ENCODE peak calls at places on chromosomes 4 and X, in seven cellular contexts. F, P, L, M, B, D and C are unnamed samples.

GRCh38 chrX:128436397-128437103 is 384.3 kb upstream of the ACTRT1 start:
- DNase-seq in B (no peak), D (no peak), M (no peak), F (no peak), L (no peak), P (no peak), C (no peak)

GRCh38 chrX:48480583-48480982 is 4.6 kb downstream of the FTSJ1 start:
- DNase-seq in P (no peak), D (no peak), M (no peak), L (no peak), B (no peak), F (no peak), C (no peak)

GRCh38 chr4:36414248-36414647 is 132.8 kb downstream of the DTHD1 start:
- DNase-seq in D (no peak), F (no peak), P (peak; percentile 17), L (no peak), M (no peak), B (no peak), C (no peak)

GRCh38 chrX:153889123-153889522 is 3.1 kb upstream of the L1CAM start:
- DNase-seq in L (no peak), B (no peak), M (no peak), D (no peak), P (no peak), F (no peak), C (no peak)

GRCh38 chr4:76214269-76214628 is 625 bp upstream of the SCARB2 start:
- DNase-seq in D (no peak), F (no peak), B (no peak), L (no peak), P (peak; percentile 45), M (no peak), C (no peak)

GRCh38 chrX:151983186-151983585 is 8.7 kb upstream of the GABRE start:
- DNase-seq in M (no peak), B (no peak), L (no peak), D (no peak), P (no peak), F (no peak), C (no peak)

GRCh38 chr4:150001815-150002214 is 76.4 kb upstream of the DCLK2 start:
- DNase-seq in F (no peak), D (no peak), L (no peak), B (no peak), M (no peak), P (no peak), C (no peak)

GRCh38 chr4:159175989-159176375 is 73.1 kb downstream of the RAPGEF2 start:
- DNase-seq in P (no peak), L (no peak), M (no peak), D (no peak), B (no peak), F (no peak), C (no peak)

GRCh38 chr4:67288964-67289363 is 256.3 kb downstream of the CENPC start:
- DNase-seq in B (no peak), L (peak; percentile 83), P (peak; percentile 49), F (no peak), M (no peak), D (no peak), C (no peak)

GRCh38 chrX:28659269-28659668 is 72.0 kb downstream of the IL1RAPL1 start:
- DNase-seq in B (no peak), D (no peak), F (no peak), P (no peak), M (no peak), L (no peak), C (peak; percentile 35)

GRCh38 chr4:21882050-21882839 is 66.3 kb downstream of the KCNIP4 start:
- DNase-seq in L (no peak), B (no peak), D (no peak), F (no peak), P (no peak), M (no peak), C (no peak)

GRCh38 chr4:98627883-98628282 is 30.5 kb downstream of the TSPAN5 start:
- DNase-seq in L (no peak), D (no peak), B (no peak), F (no peak), P (no peak), M (no peak), C (no peak)

GRCh38 chr4:646460-646859 is 21.1 kb downstream of the PDE6B start:
- DNase-seq in F (no peak), P (no peak), D (no peak), M (no peak), L (no peak), B (no peak), C (peak; percentile 41)

GRCh38 chr4:38857354-38858096 is 908 bp upstream of the TLR6 start:
- DNase-seq in B (no peak), L (no peak), P (peak; percentile 46), M (peak; percentile 82), F (peak; percentile 20), D (peak; percentile 78), C (no peak)

GRCh38 chr4:54091637-54092404 is 8.1 kb upstream of the GSX2 start:
- DNase-seq in M (peak; percentile 35), P (peak; percentile 84), F (peak; percentile 82), L (peak; percentile 81), B (peak; percentile 67), D (no peak), C (peak; percentile 93)

GRCh38 chrX:144075432-144075831 is 191.6 kb downstream of the UBE2NL start:
- DNase-seq in B (no peak), F (no peak), D (no peak), M (no peak), L (no peak), P (no peak), C (no peak)

GRCh38 chrX:6707497-6707896 is 172.6 kb upstream of the VCX3A start:
- DNase-seq in F (no peak), B (no peak), M (no peak), D (no peak), P (no peak), L (no peak), C (no peak)

GRCh38 chrX:17768997-17769396 is 31.7 kb downstream of the SCML1 start:
- DNase-seq in B (no peak), M (no peak), F (no peak), L (no peak), D (no peak), P (no peak), C (no peak)

GRCh38 chr4:76681996-76682395 is 215.9 kb downstream of the SOWAHB start:
- DNase-seq in L (no peak), B (no peak), M (no peak), F (no peak), D (no peak), P (no peak), C (no peak)

GRCh38 chr4:91936301-91936700 is 367.5 kb upstream of the GRID2 start:
- DNase-seq in M (no peak), D (no peak), L (no peak), P (peak; percentile 49), B (no peak), F (no peak), C (no peak)

GRCh38 chrX:153456161-153456560 is 10.3 kb upstream of the TREX2 start:
- DNase-seq in F (peak; percentile 46), M (no peak), P (no peak), B (no peak), D (no peak), L (no peak), C (no peak)

DNA sequence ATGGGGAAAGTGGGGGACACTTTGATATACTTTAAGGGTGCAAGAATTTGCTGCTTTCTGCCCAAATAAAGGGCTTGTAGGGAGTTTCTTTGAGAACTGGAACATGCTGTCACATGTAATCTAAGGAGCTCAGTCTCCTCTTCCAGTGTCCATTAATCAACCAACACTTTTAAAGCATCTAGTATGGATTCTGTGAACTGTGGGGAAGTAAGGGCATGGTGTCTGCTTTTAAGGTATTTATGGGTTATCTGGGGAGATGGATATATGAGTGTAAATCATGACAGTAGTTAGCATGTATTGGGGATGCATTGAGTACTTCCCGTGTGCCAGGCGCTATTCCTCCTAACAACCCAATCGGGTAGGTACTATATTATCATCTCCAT is 151.2 kb downstream of the SPRY1 start:
- DNase-seq in P (no peak), B (no peak), L (no peak), D (no peak), M (no peak), F (no peak), C (no peak)
- H3K27ac ChIP-seq in P (peak overlapping the region; percentile 82), B (no peak overlapping the region), L (no peak overlapping the region), D (no peak overlapping the region), M (no peak overlapping the region), F (no peak overlapping the region), C (no peak overlapping the region)

GRCh38 chr4:184854673-184855072 is 28.9 kb upstream of the ACSL1 start:
- DNase-seq in M (no peak), P (no peak), F (no peak), D (no peak), B (no peak), L (no peak), C (no peak)
- H3K27ac ChIP-seq in M (peak overlapping the region; percentile 60), P (no peak overlapping the region), F (no peak overlapping the region), D (no peak overlapping the region), B (peak overlapping the region; percentile 22), L (no peak overlapping the region), C (peak overlapping the region; percentile 60)

DNA sequence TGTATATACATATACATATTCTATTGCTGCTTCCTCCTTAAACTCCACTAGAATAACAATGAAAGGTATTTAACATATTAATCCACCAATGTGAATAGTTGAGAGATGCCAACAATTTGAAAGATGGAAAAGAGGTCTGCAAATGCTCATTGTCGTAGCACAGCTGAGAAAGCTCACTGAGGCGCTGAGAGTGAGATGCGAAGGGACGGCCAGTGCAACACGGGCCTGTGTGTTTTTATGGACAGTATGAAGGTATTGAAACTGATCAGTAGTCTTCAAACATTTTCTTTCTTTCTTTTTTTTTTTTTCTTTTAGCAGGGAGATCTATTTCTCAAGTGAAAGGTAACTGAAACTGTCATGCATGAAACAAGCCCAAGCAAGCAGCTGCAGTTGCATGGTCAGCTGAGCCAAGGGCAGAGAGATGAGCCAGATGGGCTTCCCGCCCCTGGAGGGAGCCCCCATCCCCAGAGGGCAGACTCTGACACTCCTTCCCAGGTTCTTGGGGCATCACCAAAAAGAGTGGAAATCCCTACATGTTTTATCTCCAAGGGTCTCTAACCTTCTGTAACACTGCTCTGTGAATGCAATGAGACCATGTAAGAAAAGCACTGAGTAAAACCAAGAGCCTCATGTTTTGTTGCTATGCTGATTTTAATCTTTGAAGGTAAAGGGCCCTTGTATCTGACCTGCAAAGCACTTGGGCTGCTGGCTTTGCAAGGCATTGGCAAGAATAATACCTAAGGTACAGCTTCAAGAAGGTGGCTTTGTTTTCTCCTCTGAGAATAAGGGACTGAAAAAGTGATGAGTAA is 41.4 kb upstream of the HS3ST1 start:
- DNase-seq in F (no peak), L (no peak), P (no peak), M (peak; percentile 38), B (no peak), D (no peak), C (no peak)
- H3K27ac ChIP-seq in F (no peak overlapping the region), L (no peak overlapping the region), P (no peak overlapping the region), M (peak overlapping the region; percentile 72), B (no peak overlapping the region), D (no peak overlapping the region), C (no peak overlapping the region)

DNA sequence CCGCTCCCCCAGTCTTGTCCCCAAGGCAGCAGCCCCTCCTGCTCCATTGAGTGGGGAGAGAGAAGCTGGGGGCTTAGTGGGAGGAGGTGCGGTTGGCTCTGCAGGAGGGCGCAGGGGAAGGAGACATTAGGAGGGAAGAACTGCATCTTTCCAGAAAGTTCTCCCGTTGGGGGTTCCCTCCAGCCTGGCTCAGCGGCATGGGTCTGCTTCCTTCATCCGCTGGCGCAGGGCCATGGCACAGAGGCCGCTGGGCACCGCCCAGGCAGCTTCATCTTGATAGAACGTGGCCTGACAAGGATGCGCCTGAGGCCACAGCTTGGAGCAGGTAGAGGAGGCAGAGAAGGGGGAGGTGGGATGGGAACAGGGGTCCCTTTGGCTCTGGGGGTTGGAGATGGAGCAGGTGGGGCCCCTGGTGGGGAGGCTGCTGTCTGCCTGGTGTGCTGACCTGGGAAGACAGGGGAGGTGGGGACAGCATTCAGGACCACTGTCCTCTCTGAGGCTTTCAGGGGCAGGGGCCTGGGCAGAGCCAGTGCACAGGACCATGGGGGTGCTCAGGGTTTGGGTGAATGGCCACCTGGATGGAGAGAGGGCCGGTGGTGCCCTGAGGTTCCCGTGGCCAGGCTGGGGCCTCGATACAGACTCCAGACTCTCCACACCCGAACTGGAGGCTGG is 12.1 kb downstream of the DOK7 start:
- DNase-seq in F (no peak), L (peak; percentile 7), M (no peak), P (no peak), B (no peak), D (no peak), C (no peak)
- H3K27ac ChIP-seq in F (no peak overlapping the region), L (no peak overlapping the region), M (no peak overlapping the region), P (no peak overlapping the region), B (no peak overlapping the region), D (no peak overlapping the region), C (no peak overlapping the region)